ENCODE peak calls at places on chromosome 5, in ten cellular contexts. E is SK-MEL-5; K is AG08395; Y is PC-9; H is left kidney; O is activated T-cell treated with anti-CD3 and anti-CD28 coated beads for 1 hour; U is astrocyte of the cerebellum; L is NCI-H460; Q is stimulated activated CD8-positive, alpha-beta memory T cell treated with anti-CD3 and anti-CD28 coated beads, Interleukin-15, amount 100 ng/mL, for 1 hour; A is Right ventricle myocardium superior. C is an unnamed sample.

GRCh38 chr5:67361932-67362729 is 165.5 kb upstream of the CD180 start:
- DNase-seq in K (no peak), A (no peak), Q (no peak), H (no peak), Y (no peak), L (no peak), E (no peak), O (no peak), U (peak), C (no peak)

GRCh38 chr5:168382421-168382820 is 91.0 kb downstream of the WWC1 start:
- DNase-seq in A (no peak), L (no peak), U (no peak), O (no peak), K (no peak), E (no peak), Y (no peak), Q (no peak), H (no peak), C (no peak)

GRCh38 chr5:19987594-19988345 is at the start of gene CDH18:
- DNase-seq in H (peak), O (no peak), L (peak), Y (no peak), K (peak), U (peak), A (peak), Q (no peak), E (peak), C (peak)

GRCh38 chr5:6583049-6583880 is 49.6 kb downstream of the NSUN2 start:
- DNase-seq in E (no peak), Y (no peak), U (no peak), L (no peak), K (peak), O (no peak), Q (no peak), H (peak), A (no peak), C (no peak)

GRCh38 chr5:140108093-140109049 is 5.5 kb upstream of the PURA start:
- DNase-seq in Q (no peak), O (no peak), A (peak), L (no peak), E (peak), U (no peak), H (peak), Y (no peak), K (no peak), C (no peak)

GRCh38 chr5:139670369-139671095 is 22.4 kb downstream of the CXXC5 start:
- DNase-seq in Y (no peak), H (peak), L (no peak), K (no peak), Q (no peak), A (no peak), U (no peak), E (peak), O (no peak), C (no peak)

GRCh38 chr5:14671414-14671813 is 6.9 kb downstream of the OTULIN start:
- DNase-seq in H (peak), L (no peak), A (no peak), U (no peak), K (no peak), E (no peak), Q (no peak), Y (no peak), O (no peak), C (peak)

GRCh38 chr5:95261369-95262175 is 23.3 kb downstream of the MCTP1 start:
- DNase-seq in O (no peak), E (peak), H (peak), Q (no peak), A (no peak), L (peak), U (peak), K (peak), Y (no peak), C (peak)

GRCh38 chr5:96626956-96627355 is 35.2 kb upstream of the CAST start:
- DNase-seq in A (no peak), Q (no peak), H (no peak), L (no peak), K (peak), U (peak), Y (peak), O (no peak), E (peak), C (peak)

GRCh38 chr5:133082128-133082527 is 30.3 kb downstream of the HSPA4 start:
- DNase-seq in A (no peak), Q (no peak), H (no peak), O (no peak), U (no peak), K (no peak), L (no peak), E (no peak), Y (no peak), C (no peak)

GRCh38 chr5:61332369-61332745 is 299 bp downstream of the ZSWIM6 start:
- DNase-seq in A (peak), L (no peak), H (peak), K (no peak), Y (no peak), E (no peak), Q (no peak), O (peak), U (no peak), C (no peak)

GRCh38 chr5:81425569-81425968 is 31.6 kb upstream of the ACOT12 start:
- DNase-seq in O (no peak), H (peak), U (peak), A (no peak), K (peak), E (peak), Q (no peak), L (peak), Y (peak), C (peak)

GRCh38 chr5:176776916-176777315 is 33.4 kb upstream of the UNC5A start:
- DNase-seq in K (no peak), E (no peak), Y (no peak), H (no peak), O (no peak), L (no peak), Q (no peak), U (no peak), A (no peak), C (no peak)

GRCh38 chr5:36708996-36709395 is 102.6 kb downstream of the SLC1A3 start:
- DNase-seq in L (no peak), Q (no peak), H (no peak), Y (no peak), O (no peak), K (no peak), A (no peak), E (peak), U (no peak), C (no peak)

GRCh38 chr5:33379757-33380156 is 61.0 kb upstream of the TARS1 start:
- DNase-seq in K (no peak), U (no peak), Q (no peak), E (peak), A (no peak), O (no peak), H (peak), Y (peak), L (peak), C (peak)

GRCh38 chr5:56327810-56328209 is 94.7 kb upstream of the ANKRD55 start:
- DNase-seq in H (no peak), E (no peak), L (no peak), U (no peak), A (no peak), Y (no peak), Q (no peak), O (no peak), K (no peak), C (no peak)

GRCh38 chr5:11335881-11336760 is 568.1 kb downstream of the CTNND2 start:
- DNase-seq in U (no peak), E (peak), Y (no peak), L (no peak), Q (no peak), K (no peak), O (no peak), A (no peak), H (no peak), C (no peak)

GRCh38 chr5:145579336-145579735 is 255.8 kb downstream of the PRELID2 start:
- DNase-seq in E (no peak), L (no peak), Y (no peak), O (no peak), Q (no peak), U (no peak), K (no peak), A (no peak), H (no peak), C (no peak)

GRCh38 chr5:2752875-2753435 is 1.5 kb upstream of the IRX2 start:
- DNase-seq in O (no peak), E (no peak), Y (no peak), A (no peak), Q (no peak), U (no peak), L (no peak), K (no peak), H (no peak), C (no peak)

GRCh38 chr5:59698774-59699173 is 194.8 kb downstream of the PDE4D start:
- DNase-seq in O (no peak), L (no peak), A (no peak), Y (no peak), Q (no peak), H (no peak), E (no peak), U (no peak), K (no peak), C (no peak)

GRCh38 chr5:6322163-6322713 is 56.1 kb downstream of the MED10 start:
- DNase-seq in U (no peak), E (no peak), H (no peak), Y (no peak), A (no peak), L (no peak), Q (no peak), O (no peak), K (no peak), C (no peak)

GRCh38 chr5:167565555-167565954 is 725.9 kb upstream of the WWC1 start:
- DNase-seq in K (peak), H (peak), E (peak), Y (no peak), A (no peak), Q (no peak), O (no peak), U (peak), L (peak), C (peak)

GRCh38 chr5:169706758-169707450 is 69.8 kb downstream of the DOCK2 start:
- DNase-seq in O (no peak), Q (no peak), E (peak), H (no peak), Y (no peak), A (no peak), U (peak), L (no peak), K (peak), C (no peak)

GRCh38 chr5:167754501-167754941 is 536.9 kb upstream of the WWC1 start:
- DNase-seq in Y (no peak), H (peak), L (no peak), O (no peak), E (no peak), Q (no peak), A (no peak), U (peak), K (peak), C (peak)

GRCh38 chr5:74063821-74064598 is 438.0 kb downstream of the ARHGEF28 start:
- DNase-seq in L (no peak), Y (peak), E (no peak), U (peak), O (no peak), Q (no peak), K (peak), H (peak), A (no peak), C (peak)

GRCh38 chr5:80229902-80230255 is 26.0 kb downstream of the SERINC5 start:
- DNase-seq in A (no peak), E (no peak), O (no peak), L (no peak), U (no peak), Q (no peak), Y (no peak), K (no peak), H (no peak), C (no peak)

GRCh38 chr5:424259-425110 is 18.5 kb upstream of the EXOC3 start:
- DNase-seq in L (no peak), H (no peak), E (no peak), Y (no peak), Q (no peak), K (peak), U (no peak), O (no peak), A (no peak), C (no peak)

GRCh38 chr5:133360693-133361479 is 251.5 kb downstream of the FSTL4 start:
- DNase-seq in L (no peak), U (no peak), Y (no peak), H (peak), A (no peak), O (no peak), Q (no peak), K (no peak), E (no peak), C (no peak)

GRCh38 chr5:57302643-57303042 is 128.8 kb downstream of the GPBP1 start:
- DNase-seq in H (no peak), Q (no peak), E (no peak), O (no peak), Y (no peak), K (no peak), A (no peak), U (peak), L (no peak), C (peak)

GRCh38 chr5:175457466-175457865 is 13.5 kb upstream of the DRD1 start:
- DNase-seq in Y (no peak), L (no peak), O (no peak), Q (no peak), H (no peak), U (no peak), A (no peak), K (no peak), E (no peak), C (peak)

GRCh38 chr5:169545762-169546161 is 37.8 kb upstream of the SPDL1 start:
- DNase-seq in H (no peak), E (no peak), K (peak), Y (no peak), O (no peak), A (no peak), Q (no peak), U (no peak), L (no peak), C (no peak)

GRCh38 chr5:83322273-83322924 is 149.1 kb upstream of the VCAN start:
- DNase-seq in H (no peak), L (no peak), O (no peak), A (no peak), Y (no peak), Q (no peak), E (no peak), K (no peak), U (no peak), C (peak)

GRCh38 chr5:72065751-72066255 is 41.5 kb upstream of the MAP1B start:
- DNase-seq in L (no peak), U (no peak), Y (no peak), E (peak), A (no peak), O (no peak), Q (no peak), H (peak), K (peak), C (no peak)

GRCh38 chr5:89613222-89613956 is 730.4 kb upstream of the MEF2C start:
- DNase-seq in H (no peak), A (no peak), Y (no peak), L (no peak), Q (no peak), K (no peak), U (no peak), E (no peak), O (no peak), C (no peak)

GRCh38 chr5:112083623-112084022 is 326.6 kb upstream of the NREP start:
- DNase-seq in H (no peak), U (no peak), L (no peak), K (no peak), Y (no peak), E (no peak), A (no peak), Q (no peak), O (no peak), C (no peak)